ENCODE peak calls at places on chromosomes 16 and 17, in six cellular contexts. E is H9, V is H1, B is mesendoderm, W is neuronal stem cell, Z is mesenchymal stem cell. Y is an unnamed sample.
A peak's percentile ranks its signal among the peaks of the same experiment; 100 is the strongest.

GRCh38 chr17:66791337-66791736 is 43.6 kb upstream of the CACNG5 start:
- DNase-seq in E (no peak), V (no peak), B (no peak), W (no peak), Z (no peak), Y (no peak)

GRCh38 chr16:13883881-13884280 is 36.1 kb upstream of the ERCC4 start:
- DNase-seq in E (no peak), V (no peak), B (no peak), W (no peak), Z (no peak), Y (no peak)

GRCh38 chr17:22145605-22146178 is 453.4 kb downstream of the KCNJ18 start:
- DNase-seq in E (no peak), V (no peak), B (no peak), W (no peak), Z (no peak), Y (no peak)

GRCh38 chr17:28335959-28336871 is 654 bp downstream of the TNFAIP1 start:
- DNase-seq in E (peak; percentile 90), V (peak; percentile 70), B (peak; percentile 98), W (peak; percentile 85), Z (peak; percentile 94), Y (peak; percentile 94)

GRCh38 chr17:51034800-51035199 is 85.9 kb downstream of the SPAG9 start:
- DNase-seq in E (no peak), V (no peak), B (no peak), W (no peak), Z (no peak), Y (no peak)

GRCh38 chr16:46894011-46894672 is 10.0 kb downstream of the GPT2 start:
- DNase-seq in E (no peak), V (no peak), B (no peak), W (no peak), Z (no peak), Y (peak; percentile 7)

GRCh38 chr17:36188891-36189306 is 7.7 kb downstream of the CCL3L1 start:
- DNase-seq in E (no peak), V (no peak), B (no peak), W (no peak), Z (peak; percentile 52), Y (no peak)

GRCh38 chr17:57948555-57949420 is 6.4 kb downstream of the CUEDC1 start:
- DNase-seq in E (no peak), V (no peak), B (peak; percentile 97), W (no peak), Z (peak; percentile 98), Y (peak; percentile 96)

GRCh38 chr16:54964239-54964638 is 33.6 kb downstream of the IRX5 start:
- DNase-seq in E (no peak), V (no peak), B (no peak), W (no peak), Z (no peak), Y (no peak)

GRCh38 chr16:27123795-27124194 is 57.1 kb downstream of the C16orf82 start:
- DNase-seq in E (no peak), V (no peak), B (no peak), W (no peak), Z (no peak), Y (peak; percentile 7)

GRCh38 chr17:69090365-69090764 is 29.6 kb upstream of the ABCA9 start:
- DNase-seq in E (no peak), V (no peak), B (no peak), W (no peak), Z (no peak), Y (no peak)

GRCh38 chr16:85859818-85860125 is 39.2 kb upstream of the IRF8 start:
- DNase-seq in E (no peak), V (no peak), B (no peak), W (no peak), Z (no peak), Y (no peak)

GRCh38 chr17:38464251-38464722 is 36.0 kb downstream of the ARHGAP23 start:
- DNase-seq in E (no peak), V (no peak), B (no peak), W (no peak), Z (no peak), Y (no peak)

GRCh38 chr16:85473909-85474640 is 139.0 kb upstream of the GSE1 start:
- DNase-seq in E (no peak), V (peak; percentile 57), B (peak; percentile 42), W (no peak), Z (no peak), Y (no peak)

GRCh38 chr16:51939371-51940005 is 607.5 kb downstream of the TOX3 start:
- DNase-seq in E (no peak), V (no peak), B (no peak), W (no peak), Z (no peak), Y (no peak)

GRCh38 chr16:13186813-13187212 is 285.4 kb downstream of the SHISA9 start:
- DNase-seq in E (peak; percentile 39), V (no peak), B (peak; percentile 67), W (no peak), Z (no peak), Y (no peak)

GRCh38 chr17:75873587-75874322 is 4.6 kb downstream of the TRIM47 start:
- DNase-seq in E (no peak), V (no peak), B (no peak), W (no peak), Z (no peak), Y (no peak)

DNA sequence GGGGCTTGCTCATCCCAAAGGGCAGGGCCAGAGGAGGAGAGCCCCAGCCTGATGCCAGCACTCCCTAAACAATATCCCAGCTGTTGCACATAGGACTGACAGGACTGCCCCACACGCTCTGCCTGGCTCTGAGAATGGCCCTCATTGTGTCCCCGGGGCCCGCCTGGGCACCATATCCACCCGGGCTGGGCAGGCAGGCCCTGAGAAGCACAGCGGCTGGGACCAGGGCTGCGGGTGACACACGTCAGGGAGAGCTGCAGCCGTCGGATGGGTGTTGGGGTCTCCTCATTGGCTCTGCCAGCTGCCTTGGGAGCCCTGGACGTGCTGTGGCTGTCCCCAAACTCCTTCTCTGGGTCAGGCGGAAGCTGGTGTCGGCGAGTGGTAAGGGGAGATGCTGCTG is 4.2 kb downstream of the BCAR1 start:
- DNase-seq in E (no peak), V (no peak), B (no peak), W (no peak), Z (peak; percentile 44), Y (no peak)
- H3K79me1 ChIP-seq in E (peaks cover 13% of the 10 kb centered on the region), V (peaks cover 32% of the 10 kb centered on the region), B (peaks cover 30% of the 10 kb centered on the region), W (peaks cover 43% of the 10 kb centered on the region), Z (no peaks in the 10 kb centered on the region), Y (peaks cover 55% of the 10 kb centered on the region)

GRCh38 chr17:17837380-17837821 is 615 bp upstream of the SREBF1 start:
- DNase-seq in E (peak; percentile 84), V (no peak), B (peak; percentile 96), W (no peak), Z (peak; percentile 97), Y (peak; percentile 81)

GRCh38 chr17:17836250-17836817 is 452 bp downstream of the SREBF1 start:
- DNase-seq in E (peak; percentile 98), V (peak; percentile 99), B (peak; percentile 98), W (peak; percentile 97), Z (peak; percentile 95), Y (peak; percentile 92)

GRCh38 chr17:17836818-17837379 is at the start of gene SREBF1:
- DNase-seq in E (peak; percentile 87), V (peak; percentile 84), B (peak; percentile 74), W (peak; percentile 80), Z (peak; percentile 79), Y (peak; percentile 37)

GRCh38 chr17:17839792-17840707 is 3.3 kb upstream of the SREBF1 start:
- DNase-seq in E (peak; percentile 98), V (peak; percentile 94), B (peak; percentile 94), W (peak; percentile 83), Z (peak; percentile 96), Y (peak; percentile 78)

DNA sequence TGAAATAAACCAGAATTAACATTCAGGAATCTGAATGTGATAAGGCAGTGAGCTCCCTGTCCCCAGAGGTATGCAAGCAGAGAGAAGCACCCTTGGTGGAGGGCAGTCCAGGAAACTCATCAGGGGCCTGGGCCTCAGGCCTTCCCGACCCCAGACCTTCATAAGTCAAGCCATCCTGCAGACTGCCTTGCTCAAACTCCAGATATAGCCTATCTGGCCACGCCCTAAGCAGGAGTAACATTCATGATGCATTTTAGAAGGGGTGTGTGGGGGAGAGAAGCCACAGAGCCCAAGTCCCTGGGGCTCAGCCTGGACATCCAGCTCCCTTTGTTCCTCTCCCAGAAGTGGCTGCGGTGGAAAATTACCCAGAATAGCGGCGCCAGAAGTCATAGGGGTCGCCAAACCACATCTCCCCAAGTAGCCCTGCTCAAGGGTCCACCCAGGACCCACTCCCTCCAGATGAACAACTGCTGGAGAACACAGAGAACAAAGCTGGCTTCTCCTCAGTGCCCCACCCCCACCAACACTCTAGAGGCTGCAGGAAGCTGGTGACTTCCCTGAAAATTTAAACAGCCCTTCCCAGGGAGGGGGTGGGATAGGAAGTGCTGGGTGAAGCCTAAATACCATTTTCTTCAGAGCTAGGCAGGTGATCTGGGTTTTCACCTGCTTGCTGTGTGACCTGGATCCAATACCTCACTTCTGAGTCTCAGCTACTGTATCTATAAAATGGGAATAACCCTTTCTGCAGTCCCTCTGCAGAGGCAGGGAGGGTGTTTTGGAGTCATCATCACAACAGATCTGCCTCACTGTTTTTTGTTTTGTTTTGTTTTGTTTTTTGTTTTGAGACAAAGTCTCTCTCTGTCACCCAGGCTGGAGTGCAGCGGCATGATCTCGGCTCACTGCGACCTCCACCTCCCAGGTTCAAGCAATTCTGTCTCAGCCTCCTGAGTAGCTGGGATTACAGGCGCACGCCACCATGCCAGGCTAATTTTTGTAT is 1.5 kb upstream of the SREBF1 start:
- DNase-seq in E (peak; percentile 93), V (peak; percentile 72), B (peak; percentile 96), W (no peak), Z (peak; percentile 81), Y (peak; percentile 24)
- H3K79me1 ChIP-seq in E (no peaks in the 10 kb centered on the region), V (peaks cover 7% of the 10 kb centered on the region), B (peaks cover 14% of the 10 kb centered on the region), W (peaks cover 4% of the 10 kb centered on the region), Z (peaks cover 4% of the 10 kb centered on the region), Y (peaks cover 56% of the 10 kb centered on the region)

GRCh38 chr16:2340564-2341455 is at the start of gene ABCA3:
- DNase-seq in E (peak; percentile 97), V (peak; percentile 100), B (peak; percentile 95), W (peak; percentile 95), Z (peak; percentile 75), Y (peak; percentile 84)
- H3K79me1 ChIP-seq in E (no peaks in the 10 kb centered on the region), V (no peaks in the 10 kb centered on the region), B (no peaks in the 10 kb centered on the region), W (peaks cover 2% of the 10 kb centered on the region), Z (no peaks in the 10 kb centered on the region), Y (no peaks in the 10 kb centered on the region)

GRCh38 chr16:70694088-70694487 is 8.2 kb upstream of the MTSS2 start:
- DNase-seq in E (peak; percentile 81), V (no peak), B (peak; percentile 98), W (no peak), Z (peak; percentile 75), Y (peak; percentile 78)
- H3K79me1 ChIP-seq in E (no peaks in the 10 kb centered on the region), V (no peaks in the 10 kb centered on the region), B (no peaks in the 10 kb centered on the region), W (peaks cover 4% of the 10 kb centered on the region), Z (no peaks in the 10 kb centered on the region), Y (peaks cover 3% of the 10 kb centered on the region)

GRCh38 chr16:75252946-75253911 is 1.8 kb upstream of the BCAR1 start:
- DNase-seq in E (peak; percentile 96), V (peak; percentile 80), B (peak; percentile 99), W (peak; percentile 65), Z (peak; percentile 87), Y (peak; percentile 74)
- H3K79me1 ChIP-seq in E (peaks cover 7% of the 10 kb centered on the region), V (peaks cover 41% of the 10 kb centered on the region), B (peaks cover 19% of the 10 kb centered on the region), W (peaks cover 31% of the 10 kb centered on the region), Z (no peaks in the 10 kb centered on the region), Y (no peaks in the 10 kb centered on the region)

GRCh38 chr16:73052441-73053030 is 4.6 kb upstream of the ZFHX3 start:
- DNase-seq in E (no peak), V (no peak), B (peak; percentile 70), W (no peak), Z (no peak), Y (no peak)
- H3K79me1 ChIP-seq in E (no peaks in the 10 kb centered on the region), V (no peaks in the 10 kb centered on the region), B (peaks cover 2% of the 10 kb centered on the region), W (no peaks in the 10 kb centered on the region), Z (peaks cover 10% of the 10 kb centered on the region), Y (peaks cover 24% of the 10 kb centered on the region)